ENCODE peak calls at places on chromosomes 1 and 21, in nine cellular contexts. L is prostate gland, F is endothelial cell of umbilical vein, J is esophagus muscularis mucosa, M is stomach, K is transverse colon, V is H1, U is GM12878, T is HCT116. B is an unnamed sample.

GRCh38 chr1:40708750-40709099 is 17.2 kb downstream of the NFYC start:
- DNase-seq in M (no peak), J (no peak), V (no peak), K (no peak), F (no peak), U (no peak), T (peak), L (no peak), B (no peak)

GRCh38 chr1:8089535-8090228 is 63.6 kb upstream of the ERRFI1 start:
- DNase-seq in L (no peak), U (no peak), J (no peak), V (no peak), F (peak), K (no peak), T (no peak), M (no peak), B (no peak)

GRCh38 chr1:202221911-202222909 is 28.6 kb downstream of the LGR6 start:
- DNase-seq in K (no peak), V (no peak), M (no peak), L (peak), U (no peak), J (no peak), T (no peak), F (no peak), B (no peak)

GRCh38 chr21:45970674-45971486 is 10.7 kb upstream of the COL6A1 start:
- DNase-seq in V (peak), M (no peak), U (no peak), J (no peak), K (peak), T (no peak), F (peak), L (no peak), B (no peak)

GRCh38 chr1:111190931-111191451 is 9.5 kb downstream of the DENND2D start:
- DNase-seq in K (no peak), F (no peak), T (no peak), L (no peak), J (no peak), M (no peak), V (no peak), U (no peak), B (no peak)

GRCh38 chr21:36630485-36631206 is 68.3 kb upstream of the SIM2 start:
- DNase-seq in L (peak), J (no peak), K (peak), T (peak), U (no peak), F (peak), M (peak), V (peak), B (no peak)

GRCh38 chr1:167957710-167958109 is 20.8 kb upstream of the MPC2 start:
- DNase-seq in L (no peak), K (no peak), F (no peak), V (no peak), U (no peak), T (no peak), M (no peak), J (no peak), B (no peak)

GRCh38 chr1:4025752-4026151 is 125.7 kb upstream of the C1orf174 start:
- DNase-seq in M (no peak), J (peak), K (no peak), U (no peak), L (no peak), V (no peak), T (no peak), F (no peak), B (no peak)

GRCh38 chr1:81703352-81703735 is 97.4 kb upstream of the ADGRL2 start:
- DNase-seq in T (no peak), K (no peak), J (no peak), U (no peak), V (no peak), L (no peak), F (peak), M (no peak), B (no peak)

GRCh38 chr1:227094249-227094966 is 154.3 kb downstream of the COQ8A start:
- DNase-seq in J (no peak), K (peak), U (no peak), F (no peak), T (peak), V (no peak), M (peak), L (no peak), B (no peak)

GRCh38 chr1:179744401-179745130 is 1.5 kb downstream of the FAM163A start:
- DNase-seq in K (no peak), U (no peak), L (no peak), M (no peak), V (peak), F (no peak), J (no peak), T (no peak), B (no peak)

GRCh38 chr1:2210084-2210653 is 15.6 kb upstream of the FAAP20 start:
- DNase-seq in J (no peak), L (no peak), V (peak), F (no peak), T (no peak), U (no peak), M (no peak), K (no peak), B (no peak)

GRCh38 chr1:26887125-26887524 is 3.0 kb downstream of the GPN2 start:
- DNase-seq in V (no peak), M (no peak), J (no peak), K (no peak), T (no peak), U (no peak), F (peak), L (no peak), B (no peak)

GRCh38 chr1:246602194-246602593 is 35.9 kb downstream of the CNST start:
- DNase-seq in V (no peak), U (no peak), J (no peak), K (no peak), T (no peak), M (no peak), F (no peak), L (no peak), B (no peak)

GRCh38 chr1:1021010-1021845 is 1.3 kb downstream of the AGRN start:
- DNase-seq in K (peak), T (no peak), M (peak), L (no peak), F (peak), V (no peak), J (no peak), U (no peak), B (no peak)

GRCh38 chr21:46100426-46100825 is 2.5 kb downstream of the COL6A2 start:
- DNase-seq in J (peak), U (no peak), L (no peak), T (no peak), V (no peak), M (peak), K (peak), F (no peak), B (peak)

GRCh38 chr21:43880111-43880985 is 15.3 kb downstream of the AGPAT3 start:
- DNase-seq in U (no peak), V (no peak), J (no peak), F (no peak), M (peak), K (no peak), L (peak), T (peak), B (no peak)

GRCh38 chr1:165137551-165138316 is 218.8 kb downstream of the LMX1A start:
- DNase-seq in U (no peak), J (no peak), L (no peak), T (no peak), K (no peak), M (no peak), F (no peak), V (no peak), B (no peak)

GRCh38 chr1:110207831-110208230 is 2.3 kb upstream of the KCNC4 start:
- DNase-seq in F (peak), T (no peak), M (peak), J (no peak), L (peak), K (peak), U (no peak), V (peak), B (no peak)

GRCh38 chr1:182149411-182149965 is 88.0 kb upstream of the ZNF648 start:
- DNase-seq in J (no peak), L (no peak), K (peak), V (no peak), U (no peak), M (peak), T (no peak), F (no peak), B (no peak)

GRCh38 chr1:223707270-223708000 is 4.9 kb upstream of the CAPN2 start:
- DNase-seq in U (no peak), J (no peak), F (peak), T (peak), V (no peak), K (peak), L (peak), M (peak), B (peak)

GRCh38 chr1:67570473-67571143 is 114.4 kb upstream of the GADD45A start:
- DNase-seq in M (no peak), V (no peak), F (peak), J (no peak), L (no peak), K (no peak), T (no peak), U (no peak), B (no peak)

GRCh38 chr21:42373908-42374455 is 7.6 kb upstream of the TFF1 start:
- DNase-seq in J (no peak), U (no peak), L (no peak), V (no peak), T (no peak), M (no peak), K (no peak), F (no peak), B (no peak)

GRCh38 chr1:93967276-93967675 is 58.0 kb upstream of the GCLM start:
- DNase-seq in F (peak), V (no peak), J (peak), M (no peak), L (no peak), U (no peak), T (no peak), K (no peak), B (no peak)

GRCh38 chr1:175536921-175537320 is 206.5 kb downstream of the TNR start:
- DNase-seq in F (no peak), T (no peak), V (no peak), M (no peak), K (no peak), L (no peak), U (no peak), J (no peak), B (no peak)

GRCh38 chr1:160544647-160545046 is 21.6 kb upstream of the SLAMF6 start:
- DNase-seq in K (no peak), V (no peak), M (no peak), L (no peak), J (no peak), F (no peak), T (no peak), U (no peak), B (no peak)

GRCh38 chr1:226643167-226643566 is 94.6 kb downstream of the STUM start:
- DNase-seq in M (no peak), F (no peak), J (no peak), V (no peak), K (no peak), T (peak), U (peak), L (no peak), B (no peak)

GRCh38 chr1:40630488-40631223 is 34.8 kb downstream of the RIMS3 start:
- DNase-seq in F (peak), L (no peak), M (peak), T (peak), V (peak), U (no peak), J (no peak), K (no peak), B (no peak)

GRCh38 chr1:14118691-14119485 is 418.9 kb downstream of the PRDM2 start:
- DNase-seq in U (no peak), J (no peak), T (no peak), M (no peak), V (no peak), F (no peak), K (no peak), L (no peak), B (no peak)

GRCh38 chr1:172394167-172394751 is 26.2 kb upstream of the C1orf105 start:
- DNase-seq in U (peak), L (no peak), F (no peak), J (no peak), M (peak), V (no peak), K (peak), T (no peak), B (no peak)

GRCh38 chr1:39087109-39087834 is 61.1 kb downstream of the NDUFS5 start:
- DNase-seq in F (no peak), T (no peak), M (no peak), U (no peak), J (no peak), V (no peak), K (no peak), L (no peak), B (no peak)

GRCh38 chr1:54402896-54403295 is 3.3 kb downstream of the SSBP3 start:
- DNase-seq in V (no peak), F (no peak), J (no peak), M (peak), U (no peak), T (no peak), L (no peak), K (no peak), B (no peak)

GRCh38 chr1:54403377-54403776 is 2.8 kb downstream of the SSBP3 start:
- DNase-seq in L (no peak), T (no peak), K (no peak), M (no peak), U (no peak), F (no peak), J (no peak), V (no peak), B (no peak)

GRCh38 chr1:54400321-54400720 is 5.9 kb downstream of the SSBP3 start:
- DNase-seq in M (no peak), F (no peak), T (no peak), L (no peak), J (no peak), U (no peak), K (no peak), V (no peak), B (no peak)

GRCh38 chr1:54399765-54400164 is 6.4 kb downstream of the SSBP3 start:
- DNase-seq in K (no peak), L (no peak), U (no peak), F (no peak), V (no peak), T (no peak), J (no peak), M (no peak), B (no peak)

DNA sequence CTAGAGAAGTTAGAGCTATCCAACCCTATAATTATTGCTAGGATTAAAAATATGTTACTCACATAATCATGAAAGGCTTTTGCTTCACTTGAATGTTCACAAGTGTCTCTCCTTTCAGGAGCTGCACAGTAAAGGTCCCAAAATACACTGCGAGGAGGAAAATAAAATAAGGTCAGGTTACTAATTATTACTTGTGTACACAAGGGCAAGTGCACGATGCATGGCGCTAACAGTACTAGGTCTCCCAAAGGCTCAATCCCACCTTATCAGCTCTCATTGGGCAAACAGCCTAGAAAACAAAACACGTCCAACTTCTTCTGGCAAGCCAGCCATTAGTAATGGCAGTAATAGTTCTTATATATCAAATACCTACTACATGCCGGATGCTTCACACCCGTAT is 4.4 kb downstream of the SSBP3 start:
- DNase-seq in J (no peak), V (no peak), K (no peak), U (no peak), L (no peak), F (no peak), M (peak), T (no peak), B (no peak)
- TF ChIP-seq POLR2AphosphoS5 in J (no peak), V (no peak), K (no peak), U (no peak), L (no peak), F (no peak), M (peak), T (no peak), B (no peak)

DNA sequence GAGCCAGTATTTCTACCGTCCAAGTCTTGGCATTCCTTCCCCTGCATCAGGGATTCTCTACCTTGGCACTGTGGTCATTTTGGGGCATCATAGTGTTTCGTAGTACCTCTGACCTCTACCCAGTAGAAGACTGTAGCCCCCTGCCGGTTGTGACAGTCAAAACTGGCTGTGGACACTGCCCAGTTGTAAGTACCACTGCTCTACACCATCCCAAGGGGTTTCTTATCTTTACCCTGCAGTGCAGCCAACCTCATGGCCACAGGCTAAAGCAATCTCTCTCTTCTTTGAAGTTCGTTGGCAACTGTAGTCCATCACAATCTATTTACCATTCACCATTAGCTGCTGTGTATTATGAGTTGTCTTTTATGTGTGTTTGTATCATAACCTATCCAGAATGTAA is 29.3 kb upstream of the ERO1B start:
- DNase-seq in L (no peak), J (no peak), F (no peak), U (no peak), M (no peak), V (no peak), K (no peak), T (no peak), B (no peak)
- TF ChIP-seq CTCF in L (no peak), J (no peak), F (no peak), U (peak), M (no peak), V (no peak), K (no peak), T (no peak), B (no peak)

GRCh38 chr1:65055754-65056153 is 89.4 kb upstream of the JAK1 start:
- DNase-seq in K (no peak), T (no peak), F (no peak), U (no peak), L (no peak), V (no peak), M (no peak), J (no peak), B (no peak)
- TF ChIP-seq POLR2AphosphoS5 in K (no peak), T (no peak), F (no peak), U (no peak), L (no peak), V (no peak), M (no peak), J (no peak), B (no peak)

GRCh38 chr1:228646717-228647522 is 88.4 kb upstream of the RHOU start:
- DNase-seq in T (no peak), K (peak), L (no peak), J (peak), V (peak), M (peak), F (peak), U (no peak), B (no peak)
- TF ChIP-seq CTCF in T (no peak), K (no peak), L (no peak), J (no peak), V (no peak), M (no peak), F (no peak), U (no peak), B (no peak)

DNA sequence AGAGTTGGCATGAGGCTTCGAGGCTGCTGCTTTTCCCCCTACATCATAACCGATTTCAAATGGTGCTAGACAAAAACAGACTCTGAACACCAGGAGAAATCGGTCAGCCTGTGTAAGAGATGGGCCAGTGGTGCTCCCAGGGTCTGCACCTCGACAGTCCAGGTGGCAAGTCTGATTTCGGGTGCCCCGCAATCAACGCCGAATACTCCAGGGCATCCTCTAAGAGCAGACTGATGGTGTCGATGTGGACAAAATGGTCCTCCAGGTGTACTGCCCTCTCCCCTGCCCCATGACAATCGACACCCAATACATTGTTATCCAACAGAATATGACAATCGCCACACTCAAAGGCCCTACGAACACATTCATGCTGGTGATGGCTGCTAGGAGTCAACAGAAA is 50.0 kb downstream of the CD46 start:
- DNase-seq in M (no peak), J (peak), V (no peak), U (no peak), K (no peak), L (no peak), F (no peak), T (no peak), B (no peak)
- TF ChIP-seq POLR2AphosphoS5 in M (no peak), J (no peak), V (no peak), U (no peak), K (no peak), L (no peak), F (no peak), T (no peak), B (no peak)

DNA sequence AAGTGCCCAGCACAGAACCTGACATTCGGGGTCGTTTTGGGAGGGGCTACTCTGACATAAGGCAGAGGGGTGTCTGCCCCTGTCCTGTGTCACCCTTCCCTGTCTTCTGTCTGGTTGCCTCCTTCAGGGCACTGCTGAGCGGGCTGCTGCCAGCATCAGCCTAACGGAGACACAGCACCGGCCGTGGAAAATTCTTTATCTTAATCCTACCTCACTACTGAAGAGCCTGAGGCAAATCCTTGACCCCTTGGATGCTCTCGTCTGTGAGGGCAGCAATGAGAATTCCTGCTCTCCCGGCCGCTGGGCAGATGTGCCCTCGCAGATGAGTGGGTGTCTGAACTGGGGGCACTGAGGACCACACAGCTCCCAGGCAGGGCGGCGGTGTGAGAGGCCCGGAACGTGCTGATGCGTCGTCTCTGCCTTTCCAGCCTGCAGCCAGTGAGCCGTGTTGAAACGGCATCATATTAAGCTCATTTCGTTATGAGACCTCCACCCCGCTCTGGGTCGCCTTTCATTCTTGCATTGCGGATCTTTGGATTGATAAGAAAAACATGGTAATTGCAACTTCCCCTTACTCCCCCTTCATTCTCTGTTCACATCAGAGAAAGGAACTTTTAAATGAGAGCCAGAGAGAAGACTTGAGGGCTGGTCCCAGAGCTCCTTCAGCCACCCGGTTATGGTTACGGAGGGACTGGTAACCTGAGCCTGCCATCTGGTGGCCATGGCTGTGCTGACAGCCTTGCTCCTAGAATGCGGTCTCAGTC is 271.3 kb downstream of the TRABD2B start:
- DNase-seq in L (peak), V (peak), J (no peak), U (peak), F (peak), K (peak), M (peak), T (peak), B (no peak)
- TF ChIP-seq CTCF in L (peak), V (peak), J (peak), U (peak), F (peak), K (peak), M (peak), T (peak), B (peak)

GRCh38 chr1:59750612-59751395 is 63.9 kb upstream of the HOOK1 start:
- DNase-seq in T (peak), K (peak), V (no peak), M (no peak), U (no peak), J (peak), L (no peak), F (peak), B (no peak)
- TF ChIP-seq POLR2AphosphoS5 in T (no peak), K (no peak), V (no peak), M (peak), U (no peak), J (peak), L (peak), F (peak), B (peak)

GRCh38 chr21:39153373-39153772 is 29.9 kb downstream of the PSMG1 start:
- DNase-seq in M (no peak), T (no peak), L (no peak), F (no peak), J (peak), V (no peak), U (no peak), K (no peak), B (no peak)
- TF ChIP-seq CTCF in M (no peak), T (no peak), L (no peak), F (peak), J (peak), V (peak), U (peak), K (peak), B (peak)

DNA sequence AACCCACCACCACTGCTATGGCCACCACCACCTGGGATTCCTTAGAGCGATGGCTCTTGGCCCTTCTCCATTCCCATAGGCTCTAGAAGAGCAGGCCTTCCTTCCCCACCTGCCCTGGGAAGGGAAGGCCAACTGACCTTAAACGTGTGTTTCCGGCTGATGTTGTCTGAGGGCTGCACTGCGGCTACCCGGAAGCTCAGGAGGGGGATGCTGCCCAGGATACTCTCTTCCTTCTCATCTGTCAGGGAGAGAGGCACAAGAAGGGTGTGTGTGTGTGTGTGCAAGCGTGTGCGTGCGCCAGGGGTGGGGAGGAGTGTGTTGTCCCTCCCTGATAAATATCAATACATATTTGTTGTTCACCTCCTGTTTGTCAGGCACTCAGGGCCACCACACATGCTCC is 51.0 kb upstream of the GOLT1A start:
- DNase-seq in J (no peak), U (no peak), M (no peak), L (no peak), F (no peak), K (no peak), T (no peak), V (no peak), B (no peak)
- TF ChIP-seq POLR2AphosphoS5 in J (no peak), U (no peak), M (no peak), L (no peak), F (no peak), K (no peak), T (no peak), V (no peak), B (no peak)